ENCODE peak calls at places on chromosome 11, in nine cellular contexts. N is stimulated activated CD4-positive, alpha-beta T cell treated with anti-CD3 and anti-CD28 coated beads, Interleukin-12 subunit alpha, Interleukin-12 subunit beta, amount 100 ng/mL, for 48 hours; D is T-helper 1 cell; G is GM10248; P is CD4-positive, alpha-beta T cell; F is AG10803; O is A549; V is activated naive CD8-positive, alpha-beta T cell treated with anti-CD3 and anti-CD28 coated beads, Interleukin-2, amount 50 U/mL, for 24 hours; E is ACHN. U is an unnamed sample.

GRCh38 chr11:11782532-11783110 is 59.2 kb upstream of the USP47 start:
- DNase-seq in E (no peak), O (no peak), N (no peak), D (no peak), F (no peak), V (no peak), G (no peak), P (no peak), U (no peak)

GRCh38 chr11:40686765-40687164 is 772.7 kb downstream of the LRRC4C start:
- DNase-seq in E (no peak), P (no peak), N (no peak), D (no peak), O (no peak), G (no peak), F (no peak), V (no peak), U (no peak)

GRCh38 chr11:78567209-78567608 is 7.5 kb downstream of the NARS2 start:
- DNase-seq in O (no peak), F (peak), P (no peak), G (no peak), E (peak), D (no peak), V (no peak), N (no peak), U (no peak)

GRCh38 chr11:93822359-93822758 is 28.1 kb downstream of the VSTM5 start:
- DNase-seq in E (peak), G (no peak), D (no peak), P (no peak), N (no peak), V (no peak), O (no peak), F (peak), U (no peak)

GRCh38 chr11:105181100-105181499 is 41.5 kb upstream of the CARD18 start:
- DNase-seq in O (no peak), P (no peak), G (no peak), E (no peak), F (peak), N (no peak), V (no peak), D (no peak), U (no peak)

GRCh38 chr11:3340025-3340424 is 38.9 kb downstream of the ZNF195 start:
- DNase-seq in G (no peak), F (peak), P (no peak), E (peak), D (no peak), N (no peak), O (no peak), V (no peak), U (no peak)

GRCh38 chr11:93407777-93408401 is 77.3 kb downstream of the DEUP1 start:
- DNase-seq in P (no peak), G (no peak), O (no peak), D (no peak), N (no peak), V (no peak), E (no peak), F (no peak), U (no peak)

GRCh38 chr11:121452609-121453150 is at the start of gene SORL1-AS1:
- DNase-seq in E (no peak), F (no peak), P (peak), O (peak), N (peak), G (no peak), D (peak), V (peak), U (no peak)

GRCh38 chr11:8839957-8840945 is 70.7 kb upstream of the AKIP1 start:
- DNase-seq in F (peak), O (no peak), D (no peak), V (peak), P (no peak), E (no peak), G (peak), N (peak), U (peak)

GRCh38 chr11:45027312-45027711 is 76.6 kb upstream of the TP53I11 start:
- DNase-seq in D (no peak), P (no peak), V (no peak), G (no peak), E (no peak), N (no peak), O (no peak), F (no peak), U (no peak)

GRCh38 chr11:108788565-108789199 is 123.8 kb downstream of the DDX10 start:
- DNase-seq in G (peak), D (no peak), P (no peak), V (no peak), N (no peak), E (peak), O (no peak), F (peak), U (no peak)

GRCh38 chr11:108340958-108341357 is 118.1 kb downstream of the ATM start:
- DNase-seq in O (peak), P (no peak), N (no peak), D (no peak), F (no peak), G (no peak), E (no peak), V (no peak), U (no peak)

GRCh38 chr11:107263865-107264563 is 193.6 kb downstream of the CWF19L2 start:
- DNase-seq in D (no peak), F (no peak), E (no peak), O (no peak), N (no peak), P (no peak), G (peak), V (no peak), U (no peak)

GRCh38 chr11:27456140-27456801 is 16.3 kb downstream of the LGR4 start:
- DNase-seq in E (peak), D (no peak), G (no peak), V (no peak), P (no peak), O (no peak), N (no peak), F (peak), U (no peak)

GRCh38 chr11:8832571-8833260 is 78.3 kb upstream of the AKIP1 start:
- DNase-seq in E (no peak), D (no peak), N (no peak), P (no peak), O (no peak), V (peak), G (peak), F (peak), U (no peak)

GRCh38 chr11:124717786-124718634 is 21.7 kb upstream of the NRGN start:
- DNase-seq in P (no peak), O (no peak), G (peak), E (peak), F (no peak), V (peak), N (no peak), D (peak), U (no peak)

GRCh38 chr11:35246725-35247124 is 107.8 kb downstream of the CD44 start:
- DNase-seq in V (no peak), O (no peak), F (peak), D (no peak), P (no peak), E (no peak), G (no peak), N (no peak), U (no peak)

GRCh38 chr11:61339490-61339878 is 6.5 kb downstream of the TKFC start:
- DNase-seq in G (no peak), V (no peak), P (no peak), E (no peak), F (no peak), D (no peak), O (no peak), N (no peak), U (no peak)

GRCh38 chr11:123770712-123771111 is 16.4 kb upstream of the OR6X1 start:
- DNase-seq in N (no peak), E (no peak), O (no peak), G (no peak), D (no peak), P (no peak), V (no peak), F (no peak), U (no peak)

GRCh38 chr11:130260080-130260627 is 54.6 kb downstream of the ZBTB44 start:
- DNase-seq in G (no peak), N (no peak), F (no peak), O (no peak), E (no peak), D (no peak), V (no peak), P (no peak), U (no peak)

GRCh38 chr11:122671270-122671906 is 15.9 kb downstream of the UBASH3B start:
- DNase-seq in D (no peak), E (no peak), O (no peak), V (no peak), G (no peak), P (no peak), F (peak), N (no peak), U (no peak)

GRCh38 chr11:15938362-15938725 is 418.0 kb downstream of the SOX6 start:
- DNase-seq in P (no peak), G (no peak), N (no peak), D (no peak), O (no peak), F (no peak), E (no peak), V (no peak), U (no peak)

GRCh38 chr11:111064118-111064517 is 181.4 kb upstream of the POU2AF2 start:
- DNase-seq in E (no peak), F (peak), P (no peak), G (no peak), O (no peak), V (no peak), D (no peak), N (no peak), U (no peak)

GRCh38 chr11:14974723-14975587 is 2.8 kb upstream of the CALCA start:
- DNase-seq in G (peak), O (peak), D (peak), N (peak), P (peak), V (peak), F (peak), E (no peak), U (peak)

GRCh38 chr11:119361056-119361787 is 14.7 kb upstream of the MFRP start:
- DNase-seq in P (no peak), D (no peak), O (peak), N (peak), F (peak), V (no peak), E (peak), G (peak), U (no peak)

GRCh38 chr11:117872962-117873827 is 3.3 kb downstream of the FXYD6 start:
- DNase-seq in N (no peak), G (no peak), V (no peak), D (no peak), E (no peak), F (no peak), P (no peak), O (no peak), U (no peak)

GRCh38 chr11:110428956-110429613 is 663 bp upstream of the FDX1 start:
- DNase-seq in P (no peak), F (no peak), N (no peak), D (no peak), O (no peak), V (no peak), E (no peak), G (no peak), U (no peak)

GRCh38 chr11:8699903-8700302 is 17.3 kb downstream of the RPL27A start:
- DNase-seq in V (no peak), D (no peak), G (no peak), N (no peak), F (peak), E (no peak), P (no peak), O (no peak), U (no peak)

GRCh38 chr11:134763030-134763388 is 351.0 kb upstream of the B3GAT1 start:
- DNase-seq in G (no peak), E (no peak), F (no peak), V (no peak), O (no peak), N (no peak), D (no peak), P (no peak), U (no peak)

GRCh38 chr11:115654792-115655191 is 150.6 kb upstream of the CADM1 start:
- DNase-seq in V (no peak), N (no peak), F (no peak), G (no peak), D (no peak), E (no peak), O (no peak), P (no peak), U (no peak)

GRCh38 chr11:23688835-23689234 is 808.0 kb upstream of the LUZP2 start:
- DNase-seq in D (no peak), V (no peak), F (peak), G (no peak), N (no peak), E (no peak), O (no peak), P (no peak), U (no peak)

GRCh38 chr11:3626250-3626960 is 15.4 kb downstream of the ART5 start:
- DNase-seq in F (no peak), E (no peak), O (no peak), P (no peak), N (no peak), G (no peak), D (no peak), V (peak), U (no peak)

GRCh38 chr11:68263444-68264035 is 8.2 kb downstream of the C11orf24 start:
- DNase-seq in E (no peak), P (no peak), N (no peak), F (peak), D (no peak), G (no peak), O (no peak), V (no peak), U (no peak)

GRCh38 chr11:61762216-61762615 is 9.8 kb downstream of the MYRF start:
- DNase-seq in D (no peak), V (no peak), E (no peak), O (no peak), G (no peak), F (no peak), N (no peak), P (no peak), U (no peak)

GRCh38 chr11:7060828-7061227 is 28.0 kb upstream of the RBMXL2 start:
- DNase-seq in D (no peak), N (no peak), P (no peak), E (no peak), F (peak), G (no peak), O (no peak), V (no peak), U (no peak)

GRCh38 chr11:46554205-46555162 is 39.3 kb downstream of the AMBRA1 start:
- DNase-seq in N (no peak), O (peak), D (no peak), V (no peak), P (no peak), G (no peak), E (peak), F (peak), U (no peak)

GRCh38 chr11:61699737-61700160 is 19.6 kb downstream of the DAGLA start:
- DNase-seq in P (no peak), G (no peak), V (no peak), N (no peak), D (no peak), F (no peak), O (no peak), E (peak), U (no peak)

GRCh38 chr11:23021287-23021863 is 161.1 kb upstream of the CCDC179 start:
- DNase-seq in V (peak), F (peak), E (peak), P (no peak), D (no peak), N (no peak), G (peak), O (peak), U (no peak)

U was measured in stimulated activated CD8-positive, alpha-beta memory T cell treated with anti-CD3 and anti-CD28 coated beads, Interleukin-2, amount 100 ng/mL, for 48 hours.